ENCODE peak calls at places on chromosomes 11 and 22, in six cellular contexts. One of them, this sample, is unnamed.

GRCh38 chr11:31645747-31646146 is 136.2 kb downstream of the ELP4 start:
- DNase-seq in amniotic stem cell: peak
- DNase-seq in NCI-H1417 treated with DMSO at 0.1 percent for 48 hours: no peak
- DNase-seq in NB4: no peak
- DNase-seq in GM10248: no peak
- DNase-seq in posterior vena cava: no peak
- DNase-seq in this sample: no peak

GRCh38 chr11:130070829-130071205 is 1.1 kb downstream of the APLP2 start:
- DNase-seq in NCI-H1417 treated with DMSO at 0.1 percent for 48 hours: no peak
- DNase-seq in amniotic stem cell: no peak
- DNase-seq in GM10248: no peak
- DNase-seq in posterior vena cava: no peak
- DNase-seq in NB4: peak
- DNase-seq in this sample: peak

GRCh38 chr11:57499983-57500461 is 15.5 kb downstream of the SLC43A1 start:
- DNase-seq in amniotic stem cell: no peak
- DNase-seq in NCI-H1417 treated with DMSO at 0.1 percent for 48 hours: no peak
- DNase-seq in GM10248: no peak
- DNase-seq in posterior vena cava: no peak
- DNase-seq in NB4: no peak
- DNase-seq in this sample: no peak

GRCh38 chr22:37412445-37413250 is 14.6 kb downstream of the ELFN2 start:
- DNase-seq in posterior vena cava: no peak
- DNase-seq in NB4: peak
- DNase-seq in GM10248: no peak
- DNase-seq in NCI-H1417 treated with DMSO at 0.1 percent for 48 hours: no peak
- DNase-seq in amniotic stem cell: no peak
- DNase-seq in this sample: no peak

GRCh38 chr11:10376061-10376460 is 71.2 kb downstream of the ADM start:
- DNase-seq in GM10248: no peak
- DNase-seq in amniotic stem cell: no peak
- DNase-seq in NCI-H1417 treated with DMSO at 0.1 percent for 48 hours: no peak
- DNase-seq in posterior vena cava: no peak
- DNase-seq in NB4: no peak
- DNase-seq in this sample: no peak

GRCh38 chr22:26615149-26615548 is 2.7 kb downstream of the CRYBB1 start:
- DNase-seq in amniotic stem cell: no peak
- DNase-seq in NB4: no peak
- DNase-seq in NCI-H1417 treated with DMSO at 0.1 percent for 48 hours: no peak
- DNase-seq in posterior vena cava: no peak
- DNase-seq in GM10248: peak
- DNase-seq in this sample: no peak

GRCh38 chr22:29639096-29639495 is 35.7 kb downstream of the NF2 start:
- DNase-seq in GM10248: no peak
- DNase-seq in posterior vena cava: no peak
- DNase-seq in amniotic stem cell: no peak
- DNase-seq in NB4: no peak
- DNase-seq in NCI-H1417 treated with DMSO at 0.1 percent for 48 hours: no peak
- DNase-seq in this sample: no peak

GRCh38 chr22:46596032-46596441 is 24.1 kb upstream of the GRAMD4 start:
- DNase-seq in posterior vena cava: peak
- DNase-seq in NB4: no peak
- DNase-seq in NCI-H1417 treated with DMSO at 0.1 percent for 48 hours: no peak
- DNase-seq in amniotic stem cell: no peak
- DNase-seq in GM10248: no peak
- DNase-seq in this sample: peak

GRCh38 chr22:40025856-40026255 is 31.1 kb downstream of the FAM83F start:
- DNase-seq in GM10248: no peak
- DNase-seq in amniotic stem cell: no peak
- DNase-seq in NB4: no peak
- DNase-seq in posterior vena cava: no peak
- DNase-seq in NCI-H1417 treated with DMSO at 0.1 percent for 48 hours: no peak
- DNase-seq in this sample: no peak

GRCh38 chr11:130122141-130122575 is 37.4 kb upstream of the ST14 start:
- DNase-seq in NCI-H1417 treated with DMSO at 0.1 percent for 48 hours: no peak
- DNase-seq in GM10248: no peak
- DNase-seq in NB4: no peak
- DNase-seq in amniotic stem cell: no peak
- DNase-seq in posterior vena cava: no peak
- DNase-seq in this sample: no peak

GRCh38 chr11:134854391-134854991 is 442.4 kb upstream of the B3GAT1 start:
- DNase-seq in NB4: no peak
- DNase-seq in GM10248: no peak
- DNase-seq in posterior vena cava: no peak
- DNase-seq in NCI-H1417 treated with DMSO at 0.1 percent for 48 hours: no peak
- DNase-seq in amniotic stem cell: no peak
- DNase-seq in this sample: no peak

GRCh38 chr11:8905528-8906165 is 5.3 kb upstream of the AKIP1 start:
- DNase-seq in GM10248: no peak
- DNase-seq in NCI-H1417 treated with DMSO at 0.1 percent for 48 hours: no peak
- DNase-seq in posterior vena cava: no peak
- DNase-seq in amniotic stem cell: peak
- DNase-seq in NB4: peak
- DNase-seq in this sample: no peak

GRCh38 chr11:115613986-115614625 is 109.9 kb upstream of the CADM1 start:
- DNase-seq in amniotic stem cell: peak
- DNase-seq in posterior vena cava: no peak
- DNase-seq in NB4: no peak
- DNase-seq in NCI-H1417 treated with DMSO at 0.1 percent for 48 hours: no peak
- DNase-seq in GM10248: no peak
- DNase-seq in this sample: no peak

GRCh38 chr11:68870470-68870869 is 28.8 kb upstream of the CPT1A start:
- DNase-seq in amniotic stem cell: no peak
- DNase-seq in GM10248: no peak
- DNase-seq in NB4: peak
- DNase-seq in NCI-H1417 treated with DMSO at 0.1 percent for 48 hours: no peak
- DNase-seq in posterior vena cava: peak
- DNase-seq in this sample: no peak

GRCh38 chr11:65411681-65412070 is 10.9 kb upstream of the NEAT1 start:
- DNase-seq in GM10248: no peak
- DNase-seq in amniotic stem cell: no peak
- DNase-seq in posterior vena cava: peak
- DNase-seq in NB4: no peak
- DNase-seq in NCI-H1417 treated with DMSO at 0.1 percent for 48 hours: no peak
- DNase-seq in this sample: peak

GRCh38 chr22:39169797-39170466 is 17.5 kb upstream of the CBX7 start:
- DNase-seq in NB4: no peak
- DNase-seq in amniotic stem cell: no peak
- DNase-seq in posterior vena cava: no peak
- DNase-seq in GM10248: no peak
- DNase-seq in NCI-H1417 treated with DMSO at 0.1 percent for 48 hours: no peak
- DNase-seq in this sample: no peak

GRCh38 chr11:9090488-9091043 is 833 bp downstream of the SCUBE2 start:
- DNase-seq in posterior vena cava: no peak
- DNase-seq in GM10248: no peak
- DNase-seq in NB4: no peak
- DNase-seq in amniotic stem cell: no peak
- DNase-seq in NCI-H1417 treated with DMSO at 0.1 percent for 48 hours: no peak
- DNase-seq in this sample: no peak

GRCh38 chr22:28822930-28823481 is 22.6 kb upstream of the XBP1 start:
- DNase-seq in posterior vena cava: no peak
- DNase-seq in GM10248: no peak
- DNase-seq in NB4: no peak
- DNase-seq in amniotic stem cell: no peak
- DNase-seq in NCI-H1417 treated with DMSO at 0.1 percent for 48 hours: peak
- DNase-seq in this sample: no peak

GRCh38 chr11:30733748-30734147 is 147.6 kb upstream of the MPPED2 start:
- DNase-seq in NB4: no peak
- DNase-seq in amniotic stem cell: no peak
- DNase-seq in posterior vena cava: no peak
- DNase-seq in GM10248: no peak
- DNase-seq in NCI-H1417 treated with DMSO at 0.1 percent for 48 hours: no peak
- DNase-seq in this sample: no peak

GRCh38 chr22:25853078-25853477 is 111.1 kb downstream of the MYO18B start:
- DNase-seq in amniotic stem cell: no peak
- DNase-seq in posterior vena cava: no peak
- DNase-seq in GM10248: no peak
- DNase-seq in NB4: peak
- DNase-seq in NCI-H1417 treated with DMSO at 0.1 percent for 48 hours: no peak
- DNase-seq in this sample: no peak

This sample was measured in lower lobe of right lung.